ENCODE peak calls at places on chromosomes 13 and 19, in seven cellular contexts. One of them, this sample, is unnamed.

GRCh38 chr13:82627183-82627582 is 1255.1 kb downstream of the SLITRK1 start:
- DNase-seq in stimulated activated CD8-positive, alpha-beta memory T cell treated with anti-CD3 and anti-CD28 coated beads, Interleukin-15, amount 100 ng/mL, for 24 hours: no peak
- DNase-seq in OCI-LY7: no peak
- DNase-seq in cardiac fibroblast: no peak
- DNase-seq in activated CD4-positive, alpha-beta T cell treated with anti-CD3 and anti-CD28 coated beads, Interleukin-2, amount 50 U/mL, for 4 hours: no peak
- DNase-seq in EL: peak
- DNase-seq in C1 segment of cervical spinal cord: no peak
- DNase-seq in this sample: no peak

GRCh38 chr19:52566588-52566987 is 3.5 kb upstream of the ZNF701 start:
- DNase-seq in EL: peak
- DNase-seq in stimulated activated CD8-positive, alpha-beta memory T cell treated with anti-CD3 and anti-CD28 coated beads, Interleukin-15, amount 100 ng/mL, for 24 hours: no peak
- DNase-seq in cardiac fibroblast: no peak
- DNase-seq in OCI-LY7: no peak
- DNase-seq in C1 segment of cervical spinal cord: no peak
- DNase-seq in activated CD4-positive, alpha-beta T cell treated with anti-CD3 and anti-CD28 coated beads, Interleukin-2, amount 50 U/mL, for 4 hours: no peak
- DNase-seq in this sample: no peak

GRCh38 chr13:24033527-24034302 is 126.8 kb upstream of the SPATA13 start:
- DNase-seq in stimulated activated CD8-positive, alpha-beta memory T cell treated with anti-CD3 and anti-CD28 coated beads, Interleukin-15, amount 100 ng/mL, for 24 hours: no peak
- DNase-seq in cardiac fibroblast: peak
- DNase-seq in EL: peak
- DNase-seq in C1 segment of cervical spinal cord: no peak
- DNase-seq in OCI-LY7: no peak
- DNase-seq in activated CD4-positive, alpha-beta T cell treated with anti-CD3 and anti-CD28 coated beads, Interleukin-2, amount 50 U/mL, for 4 hours: no peak
- DNase-seq in this sample: peak

GRCh38 chr19:13260883-13261653 is 110.9 kb downstream of the IER2 start:
- DNase-seq in OCI-LY7: no peak
- DNase-seq in activated CD4-positive, alpha-beta T cell treated with anti-CD3 and anti-CD28 coated beads, Interleukin-2, amount 50 U/mL, for 4 hours: no peak
- DNase-seq in stimulated activated CD8-positive, alpha-beta memory T cell treated with anti-CD3 and anti-CD28 coated beads, Interleukin-15, amount 100 ng/mL, for 24 hours: no peak
- DNase-seq in cardiac fibroblast: peak
- DNase-seq in EL: peak
- DNase-seq in C1 segment of cervical spinal cord: no peak
- DNase-seq in this sample: peak

GRCh38 chr19:44675516-44675915 is 4.2 kb downstream of the CEACAM19 start:
- DNase-seq in OCI-LY7: no peak
- DNase-seq in EL: no peak
- DNase-seq in activated CD4-positive, alpha-beta T cell treated with anti-CD3 and anti-CD28 coated beads, Interleukin-2, amount 50 U/mL, for 4 hours: no peak
- DNase-seq in cardiac fibroblast: no peak
- DNase-seq in stimulated activated CD8-positive, alpha-beta memory T cell treated with anti-CD3 and anti-CD28 coated beads, Interleukin-15, amount 100 ng/mL, for 24 hours: no peak
- DNase-seq in C1 segment of cervical spinal cord: no peak
- DNase-seq in this sample: no peak

GRCh38 chr19:11480927-11481776 is at the start of gene ELAVL3:
- DNase-seq in activated CD4-positive, alpha-beta T cell treated with anti-CD3 and anti-CD28 coated beads, Interleukin-2, amount 50 U/mL, for 4 hours: no peak
- DNase-seq in C1 segment of cervical spinal cord: peak
- DNase-seq in EL: no peak
- DNase-seq in OCI-LY7: no peak
- DNase-seq in cardiac fibroblast: no peak
- DNase-seq in stimulated activated CD8-positive, alpha-beta memory T cell treated with anti-CD3 and anti-CD28 coated beads, Interleukin-15, amount 100 ng/mL, for 24 hours: no peak
- DNase-seq in this sample: no peak

GRCh38 chr13:95553271-95553588 is 710 bp downstream of the CLDN10 start:
- DNase-seq in EL: no peak
- DNase-seq in C1 segment of cervical spinal cord: no peak
- DNase-seq in stimulated activated CD8-positive, alpha-beta memory T cell treated with anti-CD3 and anti-CD28 coated beads, Interleukin-15, amount 100 ng/mL, for 24 hours: no peak
- DNase-seq in cardiac fibroblast: no peak
- DNase-seq in OCI-LY7: no peak
- DNase-seq in activated CD4-positive, alpha-beta T cell treated with anti-CD3 and anti-CD28 coated beads, Interleukin-2, amount 50 U/mL, for 4 hours: no peak
- DNase-seq in this sample: no peak

GRCh38 chr19:47741544-47742125 is 3.7 kb upstream of the NOP53 start:
- DNase-seq in stimulated activated CD8-positive, alpha-beta memory T cell treated with anti-CD3 and anti-CD28 coated beads, Interleukin-15, amount 100 ng/mL, for 24 hours: no peak
- DNase-seq in EL: no peak
- DNase-seq in C1 segment of cervical spinal cord: no peak
- DNase-seq in activated CD4-positive, alpha-beta T cell treated with anti-CD3 and anti-CD28 coated beads, Interleukin-2, amount 50 U/mL, for 4 hours: no peak
- DNase-seq in OCI-LY7: no peak
- DNase-seq in cardiac fibroblast: no peak
- DNase-seq in this sample: peak

GRCh38 chr13:95039415-95039814 is 261.8 kb downstream of the ABCC4 start:
- DNase-seq in stimulated activated CD8-positive, alpha-beta memory T cell treated with anti-CD3 and anti-CD28 coated beads, Interleukin-15, amount 100 ng/mL, for 24 hours: no peak
- DNase-seq in OCI-LY7: no peak
- DNase-seq in EL: peak
- DNase-seq in C1 segment of cervical spinal cord: no peak
- DNase-seq in cardiac fibroblast: no peak
- DNase-seq in activated CD4-positive, alpha-beta T cell treated with anti-CD3 and anti-CD28 coated beads, Interleukin-2, amount 50 U/mL, for 4 hours: no peak
- DNase-seq in this sample: no peak